ENCODE peak calls at places on chromosomes 16 and 17, in four cellular contexts. One of them, this sample, is unnamed.

GRCh38 chr16:15849209-15849981 is 7.4 kb downstream of the MYH11 start:
- DNase-seq in HepG2: peak
- DNase-seq in GM12878: no peak
- DNase-seq in K562: no peak
- DNase-seq in this sample: no peak

GRCh38 chr17:80845863-80846671 is 145.6 kb upstream of the CHMP6 start:
- DNase-seq in HepG2: no peak
- DNase-seq in GM12878: no peak
- DNase-seq in K562: no peak
- DNase-seq in this sample: no peak

GRCh38 chr16:50557046-50557445 is 8.8 kb downstream of the NKD1 start:
- DNase-seq in HepG2: no peak
- DNase-seq in GM12878: no peak
- DNase-seq in K562: no peak
- DNase-seq in this sample: no peak

GRCh38 chr16:74608944-74609343 is 2.0 kb upstream of the GLG1 start:
- DNase-seq in HepG2: no peak
- DNase-seq in GM12878: no peak
- DNase-seq in K562: no peak
- DNase-seq in this sample: no peak

GRCh38 chr17:9648521-9649110 is 3.3 kb downstream of the USP43 start:
- DNase-seq in HepG2: no peak
- DNase-seq in GM12878: no peak
- DNase-seq in K562: no peak
- DNase-seq in this sample: no peak

GRCh38 chr17:39700148-39700987 is 504 bp downstream of the ERBB2 start:
- DNase-seq in HepG2: no peak
- DNase-seq in GM12878: no peak
- DNase-seq in K562: no peak
- DNase-seq in this sample: peak

GRCh38 chr16:67651847-67652246 is 6.9 kb downstream of the CARMIL2 start:
- DNase-seq in HepG2: no peak
- DNase-seq in GM12878: no peak
- DNase-seq in K562: no peak
- DNase-seq in this sample: no peak

GRCh38 chr16:49731911-49732310 is 124.0 kb downstream of the ZNF423 start:
- DNase-seq in HepG2: no peak
- DNase-seq in GM12878: no peak
- DNase-seq in K562: no peak
- DNase-seq in this sample: no peak

GRCh38 chr17:18139092-18139491 is 30.5 kb downstream of the MYO15A start:
- DNase-seq in HepG2: no peak
- DNase-seq in GM12878: no peak
- DNase-seq in K562: no peak
- DNase-seq in this sample: no peak

GRCh38 chr16:25626172-25626571 is 65.6 kb upstream of the HS3ST4 start:
- DNase-seq in HepG2: no peak
- DNase-seq in GM12878: no peak
- DNase-seq in K562: no peak
- DNase-seq in this sample: no peak

GRCh38 chr17:38891441-38891840 is 21.6 kb downstream of the LASP1 start:
- DNase-seq in HepG2: no peak
- DNase-seq in GM12878: no peak
- DNase-seq in K562: no peak
- DNase-seq in this sample: no peak

GRCh38 chr17:81295678-81296381 is 723 bp upstream of the SLC38A10 start:
- DNase-seq in HepG2: peak
- DNase-seq in GM12878: no peak
- DNase-seq in K562: no peak
- DNase-seq in this sample: peak

GRCh38 chr17:20116683-20117309 is 107.6 kb downstream of the SPECC1 start:
- DNase-seq in HepG2: peak
- DNase-seq in GM12878: no peak
- DNase-seq in K562: peak
- DNase-seq in this sample: peak

GRCh38 chr17:59790936-59791335 is 83.5 kb downstream of the VMP1 start:
- DNase-seq in HepG2: no peak
- DNase-seq in GM12878: no peak
- DNase-seq in K562: no peak
- DNase-seq in this sample: no peak

GRCh38 chr17:4492762-4493561 is 5.7 kb upstream of the SPNS2 start:
- DNase-seq in HepG2: peak
- DNase-seq in GM12878: no peak
- DNase-seq in K562: peak
- DNase-seq in this sample: peak

GRCh38 chr17:16073845-16074244 is 74.2 kb downstream of the TTC19 start:
- DNase-seq in HepG2: no peak
- DNase-seq in GM12878: no peak
- DNase-seq in K562: no peak
- DNase-seq in this sample: no peak

GRCh38 chr17:71548540-71549190 is 572.2 kb upstream of the SOX9 start:
- DNase-seq in HepG2: no peak
- DNase-seq in GM12878: no peak
- DNase-seq in K562: no peak
- DNase-seq in this sample: no peak

GRCh38 chr16:11956558-11956957 is 8.5 kb upstream of the TNFRSF17 start:
- DNase-seq in HepG2: no peak
- DNase-seq in GM12878: no peak
- DNase-seq in K562: no peak
- DNase-seq in this sample: no peak

GRCh38 chr17:8475227-8475626 is 39.5 kb downstream of the NDEL1 start:
- DNase-seq in HepG2: no peak
- DNase-seq in GM12878: no peak
- DNase-seq in K562: no peak
- DNase-seq in this sample: no peak

GRCh38 chr17:17783825-17784598 is 52.8 kb downstream of the SREBF1 start:
- DNase-seq in HepG2: no peak
- DNase-seq in GM12878: peak
- DNase-seq in K562: no peak
- DNase-seq in this sample: no peak

GRCh38 chr17:81636505-81637288 is at the start of the genes NPLOC4 and TSPAN10:
- DNase-seq in HepG2: peak
- DNase-seq in GM12878: peak
- DNase-seq in K562: peak
- DNase-seq in this sample: peak

GRCh38 chr17:39174907-39175694 is 9.1 kb upstream of the ARL5C start:
- DNase-seq in HepG2: peak
- DNase-seq in GM12878: no peak
- DNase-seq in K562: peak
- DNase-seq in this sample: peak

GRCh38 chr16:73610160-73610559 is 562.2 kb upstream of the ZFHX3 start:
- DNase-seq in HepG2: no peak
- DNase-seq in GM12878: no peak
- DNase-seq in K562: no peak
- DNase-seq in this sample: no peak

GRCh38 chr17:78898075-78898836 is 4.7 kb downstream of the CEP295NL start:
- DNase-seq in HepG2: no peak
- DNase-seq in GM12878: no peak
- DNase-seq in K562: no peak
- DNase-seq in this sample: no peak

GRCh38 chr17:2124391-2124790 is 69.5 kb downstream of the HIC1 start:
- DNase-seq in HepG2: no peak
- DNase-seq in GM12878: no peak
- DNase-seq in K562: no peak
- DNase-seq in this sample: no peak

GRCh38 chr16:70725024-70725911 is 39.4 kb upstream of the MTSS2 start:
- DNase-seq in HepG2: peak
- DNase-seq in GM12878: no peak
- DNase-seq in K562: no peak
- DNase-seq in this sample: no peak

GRCh38 chr16:18796377-18796776 is 5.0 kb downstream of the ARL6IP1 start:
- DNase-seq in HepG2: no peak
- DNase-seq in GM12878: no peak
- DNase-seq in K562: no peak
- DNase-seq in this sample: no peak

GRCh38 chr16:56988948-56989945 is at the start of gene NLRC5:
- DNase-seq in HepG2: peak
- DNase-seq in GM12878: no peak
- DNase-seq in K562: no peak
- DNase-seq in this sample: peak

GRCh38 chr16:58094791-58095574 is 34.2 kb downstream of the CFAP20 start:
- DNase-seq in HepG2: no peak
- DNase-seq in GM12878: no peak
- DNase-seq in K562: no peak
- DNase-seq in this sample: no peak

GRCh38 chr17:48478224-48479013 is 48.4 kb upstream of the SKAP1 start:
- DNase-seq in HepG2: no peak
- DNase-seq in GM12878: peak
- DNase-seq in K562: peak
- DNase-seq in this sample: no peak

GRCh38 chr17:66612993-66613392 is 221.9 kb upstream of the CACNG5 start:
- DNase-seq in HepG2: no peak
- DNase-seq in GM12878: no peak
- DNase-seq in K562: no peak
- DNase-seq in this sample: no peak
- TF ChIP-seq BHLHE40 in HepG2: no peak
- TF ChIP-seq BHLHE40 in GM12878: no peak
- TF ChIP-seq BHLHE40 in K562: no peak
- TF ChIP-seq BHLHE40 in this sample: no peak

GRCh38 chr17:57365420-57365819 is 109.1 kb downstream of the MSI2 start:
- DNase-seq in HepG2: peak
- DNase-seq in GM12878: no peak
- DNase-seq in K562: peak
- DNase-seq in this sample: no peak

GRCh38 chr17:57363580-57363979 is 107.3 kb downstream of the MSI2 start:
- DNase-seq in HepG2: no peak
- DNase-seq in GM12878: no peak
- DNase-seq in K562: no peak
- DNase-seq in this sample: no peak

GRCh38 chr17:57360266-57360665 is 103.9 kb downstream of the MSI2 start:
- DNase-seq in HepG2: no peak
- DNase-seq in GM12878: no peak
- DNase-seq in K562: no peak
- DNase-seq in this sample: no peak

GRCh38 chr17:57363998-57364645 is 107.8 kb downstream of the MSI2 start:
- DNase-seq in HepG2: no peak
- DNase-seq in GM12878: no peak
- DNase-seq in K562: no peak
- DNase-seq in this sample: peak

GRCh38 chr17:57362797-57363556 is 106.7 kb downstream of the MSI2 start:
- DNase-seq in HepG2: no peak
- DNase-seq in GM12878: no peak
- DNase-seq in K562: peak
- DNase-seq in this sample: no peak
- TF ChIP-seq TARDBP in HepG2: no peak
- TF ChIP-seq TARDBP in GM12878: no peak
- TF ChIP-seq TARDBP in K562: no peak
- TF ChIP-seq TARDBP in this sample: no peak

GRCh38 chr17:67281736-67282135 is 36.7 kb upstream of the HELZ start:
- DNase-seq in HepG2: no peak
- DNase-seq in GM12878: no peak
- DNase-seq in K562: no peak
- DNase-seq in this sample: no peak
- TF ChIP-seq BHLHE40 in HepG2: no peak
- TF ChIP-seq BHLHE40 in GM12878: no peak
- TF ChIP-seq BHLHE40 in K562: peak
- TF ChIP-seq BHLHE40 in this sample: no peak

DNA sequence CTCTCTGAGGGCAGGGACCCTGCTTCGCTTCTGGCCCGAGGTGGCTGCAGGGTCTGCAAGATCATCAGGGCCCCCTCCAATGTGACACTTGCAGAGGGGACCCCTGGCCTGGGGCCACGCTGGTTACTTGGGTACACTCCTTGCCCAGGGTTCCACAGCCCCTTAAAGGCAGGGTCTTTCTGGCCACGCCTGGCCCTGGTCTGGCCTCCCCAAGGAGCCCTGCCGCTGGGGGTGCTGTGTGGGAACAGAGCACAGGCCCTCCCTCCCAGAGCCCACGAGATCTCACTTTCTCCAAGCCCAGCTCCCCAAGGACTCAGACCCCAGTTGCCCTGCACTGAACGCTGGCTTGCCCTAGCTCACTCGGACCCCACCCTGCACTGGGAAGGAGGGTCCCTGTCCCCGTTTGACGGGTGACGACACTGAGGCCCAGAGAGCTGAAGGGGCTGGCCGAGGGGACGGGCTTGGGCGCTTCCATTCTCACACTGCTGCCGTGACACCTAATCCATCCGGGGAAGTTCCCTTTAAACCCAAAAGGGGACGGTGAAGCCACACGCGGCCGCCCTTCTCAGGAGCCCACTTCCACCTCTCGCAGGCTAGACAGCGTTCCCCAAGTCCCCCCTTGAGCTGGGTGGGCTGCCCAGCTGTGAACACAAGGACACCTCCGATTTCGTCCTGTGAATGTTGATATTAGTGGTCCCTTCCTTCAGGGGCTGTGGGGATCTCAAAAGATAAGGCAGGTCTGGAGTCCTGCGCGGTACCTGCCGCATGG is 26.9 kb upstream of the OSGIN1 start:
- DNase-seq in HepG2: no peak
- DNase-seq in GM12878: no peak
- DNase-seq in K562: no peak
- DNase-seq in this sample: no peak
- TF ChIP-seq TARDBP in HepG2: no peak
- TF ChIP-seq TARDBP in GM12878: no peak
- TF ChIP-seq TARDBP in K562: no peak
- TF ChIP-seq TARDBP in this sample: no peak

This sample was measured in HEK293T.